ENCODE peak calls at places on chromosomes 6 and 20, in four cellular contexts. O is cardiac muscle cell; J is stimulated activated CD8-positive, alpha-beta memory T cell treated with anti-CD3 and anti-CD28 coated beads, Interleukin-12 subunit alpha, Interleukin-12 subunit beta, amount 100 ng/mL, for 1 hour; Y is H54. U is an unnamed sample.

GRCh38 chr6:89371849-89372505 is 19.5 kb upstream of the UBE2J1 start:
- DNase-seq in O (peak), Y (peak), J (peak), U (peak)

GRCh38 chr20:64090165-64090564 is 6.0 kb upstream of the LKAAEAR1 start:
- DNase-seq in J (no peak), Y (no peak), O (no peak), U (no peak)

GRCh38 chr6:155154158-155154830 is 109.5 kb upstream of the CLDN20 start:
- DNase-seq in J (no peak), Y (no peak), O (peak), U (no peak)

GRCh38 chr6:104940881-104941693 is 15.8 kb upstream of the LIN28B start:
- DNase-seq in Y (no peak), O (peak), J (no peak), U (no peak)

GRCh38 chr6:69732640-69733039 is 64.2 kb downstream of the LMBRD1 start:
- DNase-seq in J (no peak), Y (no peak), O (peak), U (no peak)

GRCh38 chr20:39910536-39910935 is 778.5 kb downstream of the MAFB start:
- DNase-seq in J (no peak), Y (no peak), O (no peak), U (no peak)

GRCh38 chr6:50663806-50664205 is 49.5 kb upstream of the TFAP2D start:
- DNase-seq in O (no peak), Y (no peak), J (no peak), U (no peak)

GRCh38 chr6:85389180-85389797 is 60.6 kb upstream of the NT5E start:
- DNase-seq in Y (no peak), O (no peak), J (no peak), U (no peak)

GRCh38 chr6:35496851-35497570 is at the start of gene TEAD3:
- DNase-seq in O (peak), J (no peak), Y (peak), U (peak)

GRCh38 chr6:82362868-82363267 is 749 bp upstream of the TPBG start:
- DNase-seq in Y (no peak), J (no peak), O (peak), U (no peak)

GRCh38 chr20:35491823-35492222 is 36.4 kb downstream of the CEP250 start:
- DNase-seq in Y (no peak), O (no peak), J (no peak), U (no peak)

GRCh38 chr6:38713812-38714211 is 1.3 kb upstream of the DNAH8 start:
- DNase-seq in J (peak), O (no peak), Y (no peak), U (peak)

GRCh38 chr6:146345582-146345981 is 198.1 kb upstream of the RAB32 start:
- DNase-seq in J (no peak), O (no peak), Y (no peak), U (no peak)

GRCh38 chr6:89066929-89067646 is 13.5 kb upstream of the PNRC1 start:
- DNase-seq in J (no peak), Y (no peak), O (no peak), U (no peak)

GRCh38 chr6:54847799-54848597 is 1.4 kb downstream of the FAM83B start:
- DNase-seq in J (no peak), Y (peak), O (peak), U (no peak)

GRCh38 chr6:15770347-15771143 is 107.7 kb upstream of the DTNBP1 start:
- DNase-seq in O (peak), Y (no peak), J (no peak), U (no peak)

GRCh38 chr6:38055210-38055609 is 235.7 kb downstream of the ZFAND3 start:
- DNase-seq in J (no peak), Y (no peak), O (no peak), U (no peak)

GRCh38 chr6:30100585-30101422 is 12.1 kb downstream of the TRIM31 start:
- DNase-seq in Y (no peak), O (no peak), J (no peak), U (peak)